ENCODE peak calls at places on chromosome 18, in four cellular contexts. P, C, X and G are unnamed samples.
A peak's percentile ranks its signal among the peaks of the same experiment; 100 is the strongest.

GRCh38 chr18:2036136-2036535 is 535.2 kb downstream of the METTL4 start:
- DNase-seq in C (no peak), P (peak; percentile 33), X (no peak), G (no peak)

GRCh38 chr18:61975526-61976326 is 82.9 kb upstream of the RNF152 start:
- DNase-seq in C (no peak), X (no peak), P (no peak), G (no peak)

GRCh38 chr18:9068346-9068745 is 34.2 kb upstream of the NDUFV2 start:
- DNase-seq in P (no peak), X (no peak), C (no peak), G (no peak)

GRCh38 chr18:47283476-47283875 is 32.0 kb upstream of the SKOR2 start:
- DNase-seq in C (no peak), X (no peak), P (peak; percentile 5), G (no peak)

GRCh38 chr18:34608064-34608463 is 102.0 kb upstream of the DTNA start:
- DNase-seq in C (no peak), X (no peak), P (no peak), G (no peak)

GRCh38 chr18:35027206-35027605 is 14.0 kb upstream of the MAPRE2 start:
- DNase-seq in P (no peak), X (no peak), C (no peak), G (no peak)

GRCh38 chr18:4074647-4075046 is 380.5 kb downstream of the DLGAP1 start:
- DNase-seq in C (no peak), X (no peak), P (peak; percentile 12), G (no peak)

GRCh38 chr18:42052137-42052708 is 97.2 kb downstream of the PIK3C3 start:
- DNase-seq in X (no peak), C (no peak), P (peak; percentile 17), G (no peak)

GRCh38 chr18:59268722-59269562 is 4.3 kb downstream of the RAX start:
- DNase-seq in C (no peak), X (peak; percentile 89), P (no peak), G (peak; percentile 99)

GRCh38 chr18:9087144-9087543 is 15.4 kb upstream of the NDUFV2 start:
- DNase-seq in X (no peak), P (no peak), C (no peak), G (no peak)

GRCh38 chr18:56118422-56118821 is 520.0 kb downstream of the TXNL1 start:
- DNase-seq in C (no peak), P (no peak), X (no peak), G (no peak)

GRCh38 chr18:32019251-32019943 is 772 bp downstream of the RNF125 start:
- DNase-seq in P (peak; percentile 58), C (peak; percentile 48), X (peak; percentile 62), G (peak; percentile 38)

DNA sequence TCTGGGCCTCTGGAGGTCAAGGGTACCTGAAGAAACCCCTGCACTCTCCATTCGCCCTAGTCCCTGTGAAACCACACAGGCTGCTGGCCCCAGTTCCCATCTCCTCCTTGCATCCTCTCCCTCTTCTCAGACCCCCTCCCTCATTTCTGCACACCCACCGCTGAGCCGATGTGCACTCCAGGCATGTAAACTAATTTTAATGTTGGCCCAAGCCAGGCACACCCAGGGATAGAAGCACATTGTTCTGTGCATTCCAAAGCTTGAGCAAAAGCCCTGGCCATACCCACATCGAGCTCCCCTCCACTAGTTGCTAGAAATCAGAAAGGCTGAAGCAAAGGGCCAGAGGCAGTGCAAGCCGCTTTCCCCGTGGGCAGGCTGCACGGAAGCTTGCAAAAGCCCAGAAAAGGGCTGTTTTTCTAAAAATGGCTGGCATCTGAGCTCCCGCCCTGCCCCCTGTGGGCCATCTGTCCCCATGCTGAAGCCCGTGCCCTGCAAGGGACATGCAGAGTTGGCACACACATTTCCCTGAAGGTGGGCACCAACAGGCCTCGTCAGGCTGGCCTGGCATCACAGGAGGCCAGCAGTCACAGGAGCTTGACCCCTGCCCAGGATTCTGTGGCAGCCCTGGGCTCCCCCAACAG is 181.6 kb downstream of the SMAD7 start:
- DNase-seq in P (no peak), X (no peak), C (no peak), G (no peak)
- TF ChIP-seq CTCF in P (no peak), X (peak; percentile 0), C (no peak), G (no peak)

DNA sequence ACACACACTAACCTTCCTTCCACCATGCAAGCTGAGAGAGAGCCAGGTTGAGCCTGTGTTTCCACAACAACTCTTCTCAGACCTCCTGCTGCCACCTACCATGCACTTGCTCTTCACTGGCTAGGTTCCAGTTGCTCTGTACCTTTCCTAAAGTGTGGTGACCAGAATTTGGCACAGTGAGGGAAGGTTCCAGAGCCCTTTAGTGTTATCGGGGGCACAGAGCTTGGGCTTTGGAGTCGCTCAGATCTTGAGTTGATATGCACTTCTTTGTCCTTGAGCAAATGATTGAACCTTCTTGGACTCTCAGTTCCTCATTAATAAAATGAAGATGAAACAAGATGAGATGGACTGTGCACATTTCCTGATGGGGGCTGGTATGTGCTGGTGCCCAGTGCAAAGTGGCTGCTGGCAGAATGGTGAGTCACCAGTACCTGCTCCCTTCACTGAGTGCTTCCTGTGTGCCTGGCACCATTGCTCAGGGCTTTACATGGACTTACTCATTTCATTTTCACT is 47.1 kb downstream of the NEDD4L start:
- DNase-seq in C (no peak), P (peak; percentile 2), X (no peak), G (no peak)
- TF ChIP-seq CTCF in C (no peak), P (no peak), X (no peak), G (no peak)

DNA sequence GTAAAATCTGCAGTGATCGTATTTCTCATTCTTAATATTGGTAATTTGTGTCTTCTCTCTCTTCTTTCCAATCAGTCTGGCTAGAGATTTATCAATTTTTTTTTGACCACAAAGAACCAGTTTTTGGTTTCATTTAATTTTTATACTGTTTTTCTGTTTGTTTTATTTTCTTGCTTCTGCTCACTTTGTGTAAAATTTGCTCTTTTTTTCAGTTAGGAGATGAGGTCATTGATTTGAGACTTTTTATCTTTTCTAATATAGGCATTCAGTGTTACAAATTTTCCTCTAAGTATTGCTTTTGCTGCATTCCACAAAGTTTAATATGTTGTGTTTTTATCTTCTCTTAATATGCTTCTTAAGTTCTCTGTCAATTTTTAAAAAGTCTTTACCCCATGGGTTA is 160.5 kb downstream of the TPGS2 start:
- DNase-seq in P (no peak), X (no peak), C (no peak), G (no peak)
- TF ChIP-seq CTCF in P (no peak), X (no peak), C (no peak), G (no peak)

GRCh38 chr18:45916302-45916701 is 50.8 kb downstream of the EPG5 start:
- DNase-seq in P (no peak), C (no peak), X (no peak), G (no peak)
- TF ChIP-seq CTCF in P (no peak), C (no peak), X (no peak), G (no peak)

GRCh38 chr18:6478111-6478510 is 63.4 kb upstream of the L3MBTL4 start:
- DNase-seq in C (no peak), P (no peak), X (no peak), G (no peak)

GRCh38 chr18:6486313-6486712 is 71.6 kb upstream of the L3MBTL4 start:
- DNase-seq in C (no peak), X (no peak), P (no peak), G (no peak)

GRCh38 chr18:6484659-6485058 is 69.9 kb upstream of the L3MBTL4 start:
- DNase-seq in C (no peak), X (no peak), P (no peak), G (no peak)

GRCh38 chr18:6479699-6480098 is 65.0 kb upstream of the L3MBTL4 start:
- DNase-seq in C (no peak), P (no peak), X (no peak), G (no peak)

DNA sequence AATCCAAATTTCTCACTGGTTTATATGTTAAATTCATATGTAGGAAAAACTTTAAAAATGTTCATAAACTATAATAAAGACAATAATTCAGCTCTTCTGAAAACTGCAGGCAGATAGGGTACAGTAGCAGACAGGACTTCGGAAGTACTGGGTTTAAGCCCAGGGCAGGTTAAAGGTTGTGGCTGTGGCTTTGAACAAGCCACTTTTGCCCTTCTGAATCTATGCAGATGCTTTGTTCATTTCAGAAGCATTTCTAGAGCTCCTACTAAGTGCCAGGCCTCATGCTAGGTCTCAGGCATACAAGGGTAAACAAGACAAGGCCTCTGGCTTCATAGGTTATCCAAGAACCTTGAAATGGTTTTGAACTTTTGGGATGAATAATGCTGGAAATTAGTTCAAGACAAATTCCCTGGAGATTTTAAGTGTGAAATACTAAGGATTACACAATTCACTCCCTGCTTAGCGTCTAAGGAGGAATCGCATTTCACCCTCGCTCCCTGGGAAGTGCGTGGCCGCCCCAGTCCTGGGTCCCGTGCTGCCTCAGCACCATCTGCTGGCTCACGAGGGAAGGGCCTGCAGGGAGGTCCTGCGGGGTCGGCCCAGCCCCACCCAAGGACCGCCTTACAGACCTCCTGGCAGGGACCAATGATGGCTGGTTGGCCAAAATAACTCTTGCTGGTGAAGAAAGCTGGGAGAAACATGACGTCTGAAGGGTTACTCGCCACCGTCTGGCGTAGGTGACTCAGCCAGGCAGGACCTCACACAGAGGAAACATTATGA is 67.7 kb upstream of the L3MBTL4 start:
- DNase-seq in C (no peak), X (peak; percentile 68), P (peak; percentile 53), G (no peak)
- TF ChIP-seq CTCF in C (no peak), X (peak; percentile 88), P (peak; percentile 28), G (peak; percentile 46)

GRCh38 chr18:272650-273049 is 4.8 kb upstream of the THOC1 start:
- DNase-seq in C (no peak), X (no peak), P (no peak), G (no peak)
- TF ChIP-seq CTCF in C (no peak), X (no peak), P (no peak), G (no peak)

GRCh38 chr18:52007109-52007508 is 332.9 kb upstream of the DCC start:
- DNase-seq in X (no peak), P (no peak), C (no peak), G (no peak)
- TF ChIP-seq CTCF in X (no peak), P (no peak), C (no peak), G (peak; percentile 14)

GRCh38 chr18:10965104-10965503 is 184.3 kb downstream of the PIEZO2 start:
- DNase-seq in P (no peak), X (no peak), C (no peak), G (no peak)
- TF ChIP-seq CTCF in P (no peak), X (no peak), C (no peak), G (no peak)

DNA sequence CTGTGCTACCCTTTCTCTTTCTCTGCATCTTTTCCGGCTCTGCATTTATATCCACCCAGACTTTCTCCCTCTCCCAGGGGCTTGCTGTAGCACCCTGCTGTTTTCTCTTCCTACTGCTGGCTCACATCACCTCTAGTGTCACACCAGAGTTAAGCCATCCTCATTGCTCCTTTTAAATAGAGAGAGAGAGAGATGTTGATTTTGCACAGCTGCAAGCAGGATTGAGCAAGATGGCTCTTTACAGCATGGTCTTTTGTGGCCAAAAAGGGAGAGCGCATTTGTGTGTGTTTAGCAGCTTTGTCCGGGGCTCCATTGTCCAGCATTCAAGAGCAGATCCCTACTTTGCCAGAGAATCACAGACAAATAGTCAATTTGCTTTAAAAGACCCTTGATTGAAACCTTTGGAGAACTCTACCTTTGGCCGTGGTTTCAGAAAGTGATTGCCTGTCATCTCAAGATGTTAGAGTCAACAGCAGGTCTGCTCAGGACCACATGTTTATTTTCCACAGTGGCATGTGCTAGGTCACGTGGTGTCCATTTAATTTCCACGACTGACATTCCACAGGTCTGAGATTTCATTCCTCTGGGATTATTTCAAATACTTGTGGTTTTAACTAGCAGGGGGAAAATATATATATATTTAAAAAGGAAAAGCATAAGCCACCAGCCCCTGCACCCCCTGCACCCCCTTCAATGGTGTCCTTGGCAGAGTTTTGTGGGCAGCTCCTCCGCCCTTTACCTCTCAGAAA is 360.0 kb upstream of the SLC14A2 start:
- DNase-seq in C (no peak), P (peak; percentile 97), X (no peak), G (no peak)
- TF ChIP-seq CTCF in C (no peak), P (no peak), X (no peak), G (no peak)